ENCODE peak calls at places on chromosomes 11 and 22, in five cellular contexts. One of them, this sample, is unnamed. For H3K36me3, the result is how much of the 10 kb centered on the place peaks cover.

GRCh38 chr11:126834149-126834548 is 166.4 kb downstream of the KIRREL3 start:
- DNase-seq in OCI-LY7: no peak
- DNase-seq in HAP-1: no peak
- DNase-seq in effector memory CD4-positive, alpha-beta T cell: no peak
- DNase-seq in adrenal gland: no peak
- DNase-seq in this sample: peak

GRCh38 chr11:66970371-66970807 is 4.7 kb upstream of the C11orf86 start:
- DNase-seq in OCI-LY7: no peak
- DNase-seq in HAP-1: no peak
- DNase-seq in effector memory CD4-positive, alpha-beta T cell: no peak
- DNase-seq in adrenal gland: no peak
- DNase-seq in this sample: no peak

GRCh38 chr11:2928605-2929510 is at the start of gene PHLDA2:
- DNase-seq in OCI-LY7: no peak
- DNase-seq in HAP-1: no peak
- DNase-seq in effector memory CD4-positive, alpha-beta T cell: peak
- DNase-seq in adrenal gland: peak
- DNase-seq in this sample: no peak

GRCh38 chr11:113874920-113875413 is 405 bp downstream of the USP28 start:
- DNase-seq in OCI-LY7: no peak
- DNase-seq in HAP-1: no peak
- DNase-seq in effector memory CD4-positive, alpha-beta T cell: no peak
- DNase-seq in adrenal gland: peak
- DNase-seq in this sample: no peak

GRCh38 chr11:44604171-44604581 is 38.7 kb downstream of the CD82 start:
- DNase-seq in OCI-LY7: no peak
- DNase-seq in HAP-1: no peak
- DNase-seq in effector memory CD4-positive, alpha-beta T cell: no peak
- DNase-seq in adrenal gland: no peak
- DNase-seq in this sample: no peak

GRCh38 chr22:27487600-27488450 is 313.7 kb downstream of the MN1 start:
- DNase-seq in OCI-LY7: no peak
- DNase-seq in HAP-1: no peak
- DNase-seq in effector memory CD4-positive, alpha-beta T cell: no peak
- DNase-seq in adrenal gland: no peak
- DNase-seq in this sample: no peak

GRCh38 chr11:95522871-95523270 is 266.7 kb downstream of the FAM76B start:
- DNase-seq in OCI-LY7: no peak
- DNase-seq in HAP-1: no peak
- DNase-seq in effector memory CD4-positive, alpha-beta T cell: no peak
- DNase-seq in adrenal gland: no peak
- DNase-seq in this sample: no peak

GRCh38 chr11:123061403-123062157 is at the start of gene HSPA8:
- DNase-seq in OCI-LY7: peak
- DNase-seq in HAP-1: peak
- DNase-seq in effector memory CD4-positive, alpha-beta T cell: peak
- DNase-seq in adrenal gland: peak
- DNase-seq in this sample: peak

GRCh38 chr11:116244425-116244824 is 528.4 kb downstream of the BUD13 start:
- DNase-seq in OCI-LY7: no peak
- DNase-seq in HAP-1: no peak
- DNase-seq in effector memory CD4-positive, alpha-beta T cell: no peak
- DNase-seq in adrenal gland: no peak
- DNase-seq in this sample: no peak

GRCh38 chr11:118699508-118700220 is 20.2 kb upstream of the TREH start:
- DNase-seq in OCI-LY7: no peak
- DNase-seq in HAP-1: no peak
- DNase-seq in effector memory CD4-positive, alpha-beta T cell: peak
- DNase-seq in adrenal gland: no peak
- DNase-seq in this sample: no peak

GRCh38 chr22:23754980-23755636 is 883 bp upstream of the VPREB3 start:
- DNase-seq in OCI-LY7: peak
- DNase-seq in HAP-1: no peak
- DNase-seq in effector memory CD4-positive, alpha-beta T cell: no peak
- DNase-seq in adrenal gland: no peak
- DNase-seq in this sample: no peak

GRCh38 chr22:43393132-43393844 is 18.5 kb upstream of the MPPED1 start:
- DNase-seq in OCI-LY7: no peak
- DNase-seq in HAP-1: no peak
- DNase-seq in effector memory CD4-positive, alpha-beta T cell: no peak
- DNase-seq in adrenal gland: no peak
- DNase-seq in this sample: no peak

GRCh38 chr11:85826096-85826855 is 15.3 kb upstream of the SYTL2 start:
- DNase-seq in OCI-LY7: peak
- DNase-seq in HAP-1: peak
- DNase-seq in effector memory CD4-positive, alpha-beta T cell: no peak
- DNase-seq in adrenal gland: peak
- DNase-seq in this sample: no peak

GRCh38 chr22:23092217-23092955 is 22.1 kb downstream of the GNAZ start:
- DNase-seq in OCI-LY7: no peak
- DNase-seq in HAP-1: no peak
- DNase-seq in effector memory CD4-positive, alpha-beta T cell: no peak
- DNase-seq in adrenal gland: no peak
- DNase-seq in this sample: no peak

DNA sequence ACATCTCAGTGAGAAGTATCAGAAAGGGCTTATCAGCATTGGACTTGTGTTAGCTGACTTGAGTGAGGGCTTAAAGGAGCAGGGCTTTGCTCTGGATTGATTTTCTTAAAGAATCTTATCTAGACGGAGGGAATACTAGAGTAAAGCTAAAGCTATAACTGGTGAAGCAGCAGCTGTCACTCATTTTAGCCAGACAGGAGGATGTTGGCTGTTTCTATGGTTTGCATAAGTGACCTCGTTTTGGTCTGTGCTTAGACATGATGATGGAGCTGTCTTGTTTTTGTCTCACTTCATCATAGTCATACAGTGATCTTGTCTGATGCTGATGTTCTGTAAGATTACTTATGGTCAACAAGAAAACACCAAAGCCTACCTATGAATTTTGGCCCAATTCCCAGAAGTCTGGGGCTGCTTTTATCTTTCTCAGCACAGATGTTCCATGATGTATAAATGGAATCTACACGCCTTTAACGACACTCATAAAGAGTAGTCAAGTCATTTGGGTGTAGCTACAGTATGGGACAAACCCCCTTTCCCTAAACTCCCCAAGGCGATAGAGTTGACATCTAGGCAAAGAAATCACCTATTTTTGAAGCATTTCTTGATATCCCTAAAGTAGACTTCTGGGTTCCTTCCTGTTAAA is 77.5 kb upstream of the UCP3 start:
- DNase-seq in OCI-LY7: no peak
- DNase-seq in HAP-1: no peak
- DNase-seq in effector memory CD4-positive, alpha-beta T cell: no peak
- DNase-seq in adrenal gland: no peak
- DNase-seq in this sample: no peak
- H3K36me3 ChIP-seq in OCI-LY7: half or more
- H3K36me3 ChIP-seq in HAP-1: under half
- H3K36me3 ChIP-seq in effector memory CD4-positive, alpha-beta T cell: under half
- H3K36me3 ChIP-seq in adrenal gland: under half
- H3K36me3 ChIP-seq in this sample: under half

GRCh38 chr22:46907578-46908215 is 145.2 kb downstream of the TBC1D22A start:
- DNase-seq in OCI-LY7: no peak
- DNase-seq in HAP-1: no peak
- DNase-seq in effector memory CD4-positive, alpha-beta T cell: no peak
- DNase-seq in adrenal gland: no peak
- DNase-seq in this sample: peak

GRCh38 chr22:46908641-46909107 is 146.2 kb downstream of the TBC1D22A start:
- DNase-seq in OCI-LY7: no peak
- DNase-seq in HAP-1: no peak
- DNase-seq in effector memory CD4-positive, alpha-beta T cell: no peak
- DNase-seq in adrenal gland: no peak
- DNase-seq in this sample: no peak

GRCh38 chr22:46909237-46910030 is 147.0 kb downstream of the TBC1D22A start:
- DNase-seq in OCI-LY7: no peak
- DNase-seq in HAP-1: no peak
- DNase-seq in effector memory CD4-positive, alpha-beta T cell: no peak
- DNase-seq in adrenal gland: no peak
- DNase-seq in this sample: peak

GRCh38 chr22:46911341-46911740 is 148.9 kb downstream of the TBC1D22A start:
- DNase-seq in OCI-LY7: no peak
- DNase-seq in HAP-1: no peak
- DNase-seq in effector memory CD4-positive, alpha-beta T cell: no peak
- DNase-seq in adrenal gland: no peak
- DNase-seq in this sample: no peak

GRCh38 chr22:46910624-46911023 is 148.2 kb downstream of the TBC1D22A start:
- DNase-seq in OCI-LY7: no peak
- DNase-seq in HAP-1: no peak
- DNase-seq in effector memory CD4-positive, alpha-beta T cell: no peak
- DNase-seq in adrenal gland: no peak
- DNase-seq in this sample: peak
- H3K36me3 ChIP-seq in OCI-LY7: under half
- H3K36me3 ChIP-seq in HAP-1: under half
- H3K36me3 ChIP-seq in effector memory CD4-positive, alpha-beta T cell: under half
- H3K36me3 ChIP-seq in adrenal gland: under half
- H3K36me3 ChIP-seq in this sample: under half

DNA sequence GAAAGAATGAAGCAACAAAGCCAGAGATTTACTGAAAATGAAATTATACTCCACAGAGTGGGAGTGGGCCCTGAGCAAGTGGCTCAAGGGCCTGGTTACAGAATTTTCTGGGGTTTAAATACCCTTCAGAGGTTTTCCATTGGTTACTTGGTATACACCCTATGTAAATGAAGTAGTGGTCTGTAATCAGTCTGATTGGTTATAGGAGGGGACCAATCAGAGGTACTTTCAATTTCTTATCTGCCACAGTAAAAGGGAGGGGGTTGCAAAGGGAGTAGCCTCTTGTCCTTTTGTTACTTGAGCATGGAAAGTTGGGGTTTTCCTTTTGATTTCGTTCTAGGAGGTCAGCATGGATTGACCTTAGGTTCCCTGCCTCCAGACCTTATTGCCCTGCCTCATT is 63.5 kb downstream of the ATM start:
- DNase-seq in OCI-LY7: no peak
- DNase-seq in HAP-1: no peak
- DNase-seq in effector memory CD4-positive, alpha-beta T cell: no peak
- DNase-seq in adrenal gland: no peak
- DNase-seq in this sample: no peak
- H3K36me3 ChIP-seq in OCI-LY7: half or more
- H3K36me3 ChIP-seq in HAP-1: under half
- H3K36me3 ChIP-seq in effector memory CD4-positive, alpha-beta T cell: half or more
- H3K36me3 ChIP-seq in adrenal gland: under half
- H3K36me3 ChIP-seq in this sample: under half

GRCh38 chr11:34128824-34129223 is 23.4 kb downstream of the NAT10 start:
- DNase-seq in OCI-LY7: no peak
- DNase-seq in HAP-1: no peak
- DNase-seq in effector memory CD4-positive, alpha-beta T cell: no peak
- DNase-seq in adrenal gland: no peak
- DNase-seq in this sample: no peak

GRCh38 chr11:34126959-34127848 is 21.8 kb downstream of the NAT10 start:
- DNase-seq in OCI-LY7: no peak
- DNase-seq in HAP-1: no peak
- DNase-seq in effector memory CD4-positive, alpha-beta T cell: no peak
- DNase-seq in adrenal gland: no peak
- DNase-seq in this sample: no peak

GRCh38 chr11:34124885-34125668 is 19.6 kb downstream of the NAT10 start:
- DNase-seq in OCI-LY7: no peak
- DNase-seq in HAP-1: no peak
- DNase-seq in effector memory CD4-positive, alpha-beta T cell: no peak
- DNase-seq in adrenal gland: no peak
- DNase-seq in this sample: no peak
- H3K36me3 ChIP-seq in OCI-LY7: half or more
- H3K36me3 ChIP-seq in HAP-1: half or more
- H3K36me3 ChIP-seq in effector memory CD4-positive, alpha-beta T cell: half or more
- H3K36me3 ChIP-seq in adrenal gland: under half
- H3K36me3 ChIP-seq in this sample: half or more

GRCh38 chr11:43327987-43328386 is 16.2 kb downstream of the API5 start:
- DNase-seq in OCI-LY7: no peak
- DNase-seq in HAP-1: no peak
- DNase-seq in effector memory CD4-positive, alpha-beta T cell: no peak
- DNase-seq in adrenal gland: no peak
- DNase-seq in this sample: no peak
- H3K36me3 ChIP-seq in OCI-LY7: half or more
- H3K36me3 ChIP-seq in HAP-1: half or more
- H3K36me3 ChIP-seq in effector memory CD4-positive, alpha-beta T cell: half or more
- H3K36me3 ChIP-seq in adrenal gland: under half
- H3K36me3 ChIP-seq in this sample: half or more

DNA sequence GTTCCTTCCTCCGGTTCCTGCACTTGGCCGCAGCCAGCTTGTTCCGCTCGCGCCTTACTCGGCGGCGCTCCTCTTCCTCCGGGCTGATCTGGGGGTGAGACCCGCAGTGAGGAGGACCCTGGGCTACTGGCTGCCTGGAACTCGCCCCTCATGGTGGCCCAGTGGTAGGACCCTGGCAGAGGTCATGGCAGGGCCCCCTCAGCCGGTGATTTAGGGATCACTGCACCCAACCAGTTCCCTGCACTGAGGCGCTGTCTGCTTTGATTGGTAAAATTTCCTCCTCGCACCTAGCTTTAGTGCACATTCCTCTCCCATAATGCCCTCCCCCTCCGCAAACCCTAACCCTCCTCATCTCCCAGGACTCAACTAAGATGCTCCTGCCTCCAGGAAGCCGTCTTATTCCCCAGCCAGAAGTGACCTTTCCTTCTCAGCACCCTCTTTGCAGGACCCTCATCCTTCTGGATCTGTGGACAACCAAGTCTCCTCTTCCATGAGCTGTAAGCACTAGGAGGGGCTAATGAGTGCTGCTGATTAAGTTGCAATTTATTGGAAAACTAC is 3.6 kb downstream of the CCDC85B start:
- DNase-seq in OCI-LY7: peak
- DNase-seq in HAP-1: no peak
- DNase-seq in effector memory CD4-positive, alpha-beta T cell: no peak
- DNase-seq in adrenal gland: no peak
- DNase-seq in this sample: no peak
- H3K36me3 ChIP-seq in OCI-LY7: under half
- H3K36me3 ChIP-seq in HAP-1: under half
- H3K36me3 ChIP-seq in effector memory CD4-positive, alpha-beta T cell: under half
- H3K36me3 ChIP-seq in adrenal gland: under half
- H3K36me3 ChIP-seq in this sample: under half

GRCh38 chr11:47466201-47466600 is 17.3 kb upstream of the RAPSN start:
- DNase-seq in OCI-LY7: no peak
- DNase-seq in HAP-1: no peak
- DNase-seq in effector memory CD4-positive, alpha-beta T cell: no peak
- DNase-seq in adrenal gland: no peak
- DNase-seq in this sample: no peak
- H3K36me3 ChIP-seq in OCI-LY7: half or more
- H3K36me3 ChIP-seq in HAP-1: under half
- H3K36me3 ChIP-seq in effector memory CD4-positive, alpha-beta T cell: half or more
- H3K36me3 ChIP-seq in adrenal gland: under half
- H3K36me3 ChIP-seq in this sample: under half

GRCh38 chr11:17692931-17693330 is 26.4 kb upstream of the MYOD1 start:
- DNase-seq in OCI-LY7: no peak
- DNase-seq in HAP-1: no peak
- DNase-seq in effector memory CD4-positive, alpha-beta T cell: no peak
- DNase-seq in adrenal gland: no peak
- DNase-seq in this sample: peak
- H3K36me3 ChIP-seq in OCI-LY7: under half
- H3K36me3 ChIP-seq in HAP-1: under half
- H3K36me3 ChIP-seq in effector memory CD4-positive, alpha-beta T cell: under half
- H3K36me3 ChIP-seq in adrenal gland: under half
- H3K36me3 ChIP-seq in this sample: under half

This sample was measured in right atrium auricular region.